ENCODE peak calls at places on chromosomes 1 and 21, in six cellular contexts. I is IMR-90, R is neuronal stem cell, D is mesenchymal stem cell, E is H9, H is mesendoderm. A is an unnamed sample.

GRCh38 chr1:209590405-209590804 is 6.9 kb downstream of the CAMK1G start:
- DNase-seq in I (no peak), R (no peak), D (peak), E (peak), H (peak), A (no peak)

GRCh38 chr1:42736152-42736551 is 3.9 kb downstream of the CLDN19 start:
- DNase-seq in I (no peak), R (no peak), D (peak), E (no peak), H (peak), A (peak)

GRCh38 chr1:155244368-155245162 is 10.7 kb downstream of the ENTREP3 start:
- DNase-seq in I (peak), R (peak), D (peak), E (peak), H (peak), A (peak)

GRCh38 chr1:114033219-114033706 is 54.0 kb downstream of the OLFML3 start:
- DNase-seq in I (no peak), R (no peak), D (peak), E (peak), H (peak), A (no peak)

GRCh38 chr1:164337885-164338284 is 221.1 kb upstream of the PBX1 start:
- DNase-seq in I (no peak), R (no peak), D (no peak), E (no peak), H (peak), A (peak)

GRCh38 chr1:43981135-43981491 is 2.1 kb downstream of the B4GALT2 start:
- DNase-seq in I (no peak), R (no peak), D (no peak), E (no peak), H (no peak), A (peak)

GRCh38 chr1:160521554-160521953 is 1.5 kb downstream of the SLAMF6 start:
- DNase-seq in I (no peak), R (no peak), D (no peak), E (no peak), H (no peak), A (no peak)

GRCh38 chr1:111406325-111406768 is 21.2 kb downstream of the OVGP1 start:
- DNase-seq in I (peak), R (no peak), D (no peak), E (no peak), H (peak), A (no peak)

GRCh38 chr21:33042812-33043211 is 17.1 kb downstream of the OLIG2 start:
- DNase-seq in I (peak), R (no peak), D (peak), E (no peak), H (no peak), A (no peak)

GRCh38 chr1:28913786-28914227 is 562 bp upstream of the EPB41 start:
- DNase-seq in I (no peak), R (no peak), D (no peak), E (no peak), H (no peak), A (no peak)

GRCh38 chr1:231966983-231967382 is 340.4 kb downstream of the DISC1 start:
- DNase-seq in I (no peak), R (no peak), D (no peak), E (no peak), H (no peak), A (no peak)

GRCh38 chr1:42938596-42939184 is 20.0 kb downstream of the SLC2A1 start:
- DNase-seq in I (no peak), R (no peak), D (no peak), E (no peak), H (no peak), A (no peak)

GRCh38 chr1:91872560-91873081 is 13.3 kb downstream of the TGFBR3 start:
- DNase-seq in I (no peak), R (no peak), D (peak), E (no peak), H (no peak), A (no peak)

GRCh38 chr1:47823016-47823843 is 174.0 kb downstream of the TRABD2B start:
- DNase-seq in I (no peak), R (no peak), D (no peak), E (no peak), H (no peak), A (no peak)

GRCh38 chr1:225880210-225880584 is 2.0 kb downstream of the TMEM63A start:
- DNase-seq in I (no peak), R (no peak), D (no peak), E (no peak), H (no peak), A (no peak)
- H3K9ac ChIP-seq in I (no peak), R (no peak), D (no peak), E (no peak), H (peak), A (no peak)

GRCh38 chr1:109508001-109508872 is 1.3 kb downstream of the AMIGO1 start:
- DNase-seq in I (no peak), R (no peak), D (no peak), E (no peak), H (no peak), A (no peak)
- H4K8ac ChIP-seq in I (no peak), R (no peak), D (no peak), E (no peak), H (no peak), A (no peak)

GRCh38 chr1:152034654-152035405 is 2.0 kb downstream of the S100A11 start:
- DNase-seq in I (peak), R (peak), D (peak), E (peak), H (peak), A (peak)
- H3K4ac ChIP-seq in I (peak), R (no peak), D (peak), E (no peak), H (peak), A (peak)

GRCh38 chr1:69410457-69410850 is 157.3 kb upstream of the LRRC7 start:
- DNase-seq in I (no peak), R (no peak), D (no peak), E (no peak), H (no peak), A (no peak)

GRCh38 chr1:69409731-69410456 is 157.8 kb upstream of the LRRC7 start:
- DNase-seq in I (no peak), R (no peak), D (no peak), E (no peak), H (no peak), A (no peak)

GRCh38 chr1:69414574-69414973 is 153.1 kb upstream of the LRRC7 start:
- DNase-seq in I (no peak), R (no peak), D (no peak), E (no peak), H (no peak), A (no peak)

GRCh38 chr1:69413129-69413528 is 154.6 kb upstream of the LRRC7 start:
- DNase-seq in I (no peak), R (no peak), D (no peak), E (no peak), H (no peak), A (no peak)

GRCh38 chr1:69410893-69411292 is 156.8 kb upstream of the LRRC7 start:
- DNase-seq in I (no peak), R (no peak), D (no peak), E (no peak), H (no peak), A (no peak)
- H3K9ac ChIP-seq in I (no peak), R (no peak), D (no peak), E (no peak), H (no peak), A (no peak)

GRCh38 chr1:1355376-1355775 is 3.0 kb downstream of the MXRA8 start:
- DNase-seq in I (peak), R (no peak), D (peak), E (no peak), H (no peak), A (peak)

GRCh38 chr1:1354271-1355247 is 3.8 kb downstream of the MXRA8 start:
- DNase-seq in I (no peak), R (no peak), D (no peak), E (no peak), H (no peak), A (no peak)

GRCh38 chr1:1351511-1352427 is 2.6 kb upstream of the DVL1 start:
- DNase-seq in I (peak), R (no peak), D (peak), E (no peak), H (no peak), A (peak)

GRCh38 chr1:1353389-1354151 is 4.4 kb upstream of the DVL1 start:
- DNase-seq in I (no peak), R (no peak), D (no peak), E (peak), H (peak), A (no peak)

DNA sequence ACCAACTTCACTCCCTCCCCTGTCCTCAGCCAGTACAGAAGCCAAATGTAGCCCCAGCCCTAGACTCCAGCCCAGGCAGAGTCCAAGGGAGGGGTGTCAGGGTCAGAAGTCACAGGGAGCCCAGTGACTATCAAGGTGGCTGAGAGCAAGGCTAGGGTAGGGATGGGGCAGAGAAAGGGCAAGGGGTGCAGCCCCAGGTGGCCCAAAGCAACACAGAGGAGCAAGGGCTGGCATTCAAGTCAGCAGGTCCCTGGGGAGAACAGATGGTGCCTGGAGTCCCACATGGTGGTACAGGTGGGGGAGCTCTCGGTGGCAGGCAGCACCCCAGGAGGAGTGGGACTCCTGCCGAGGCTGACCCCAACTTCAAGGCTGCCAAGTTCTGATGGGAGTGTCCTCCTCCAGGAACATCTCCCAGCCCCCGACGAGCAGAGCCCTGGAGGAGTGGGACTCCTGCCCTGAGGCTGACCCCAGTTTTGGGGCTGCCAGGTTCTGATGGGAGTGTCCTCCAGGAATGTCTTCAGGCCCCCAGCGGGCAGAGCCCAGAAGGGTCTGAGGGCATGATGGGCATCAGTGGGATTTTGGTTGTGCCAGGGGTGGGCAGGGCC is 3.7 kb upstream of the DVL1 start:
- DNase-seq in I (no peak), R (no peak), D (no peak), E (no peak), H (no peak), A (no peak)
- H4K8ac ChIP-seq in I (no peak), R (no peak), D (no peak), E (no peak), H (no peak), A (no peak)

GRCh38 chr1:171221665-171222591 is 26.4 kb upstream of the FMO1 start:
- DNase-seq in I (peak), R (no peak), D (peak), E (no peak), H (peak), A (peak)
- H3K4ac ChIP-seq in I (peak), R (peak), D (no peak), E (no peak), H (peak), A (no peak)

DNA sequence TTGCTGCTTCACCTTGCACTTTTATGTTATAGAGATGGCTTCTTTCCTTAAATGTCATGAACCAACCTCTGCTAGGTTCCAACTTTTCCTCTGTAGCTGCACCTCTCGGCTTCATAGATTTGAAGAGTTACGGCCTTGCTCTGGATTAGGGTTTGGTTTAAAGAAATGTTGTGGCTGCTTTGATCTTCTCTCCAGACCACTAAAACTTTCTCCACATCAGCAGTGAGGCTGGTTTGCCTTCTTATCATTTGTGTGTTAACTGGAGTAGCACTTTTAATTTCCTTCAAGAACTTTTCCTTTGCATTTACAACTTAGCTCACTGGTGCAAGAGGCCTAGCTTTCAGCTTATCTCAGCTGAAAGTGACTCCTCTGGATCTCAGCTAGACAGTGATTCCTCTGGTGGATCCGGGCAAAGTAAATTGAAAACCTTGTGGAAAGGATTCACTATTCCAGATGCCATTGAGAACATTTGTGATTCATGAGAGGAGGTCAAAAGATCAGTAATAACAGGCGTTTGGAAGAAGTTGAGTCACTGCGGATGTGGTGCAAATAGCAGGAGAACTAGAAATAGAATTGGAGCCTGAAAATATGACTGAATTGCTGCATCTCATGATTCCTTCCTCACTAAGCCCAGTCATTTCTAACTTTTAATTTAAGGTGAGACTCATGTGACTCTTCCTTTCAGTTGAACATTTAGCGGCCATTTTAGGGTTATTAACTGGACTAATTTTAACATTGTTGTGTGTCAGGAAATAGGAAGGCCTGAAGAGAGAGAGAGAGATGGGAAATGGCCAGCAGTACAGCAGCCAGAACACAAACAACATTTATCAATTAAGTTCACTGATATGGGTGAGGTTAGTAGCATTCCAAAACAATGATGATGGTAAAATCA is 16.2 kb upstream of the RGS1 start:
- DNase-seq in I (peak), R (no peak), D (peak), E (no peak), H (peak), A (no peak)
- H3K9ac ChIP-seq in I (no peak), R (no peak), D (peak), E (no peak), H (no peak), A (no peak)

GRCh38 chr21:34202553-34203332 is 129.4 kb downstream of the MRPS6 start:
- DNase-seq in I (no peak), R (peak), D (peak), E (peak), H (peak), A (peak)
- H4K8ac ChIP-seq in I (peak), R (peak), D (peak), E (no peak), H (no peak), A (peak)

GRCh38 chr1:23545851-23546250 is 13.4 kb downstream of the ID3 start:
- DNase-seq in I (no peak), R (no peak), D (no peak), E (no peak), H (no peak), A (no peak)

GRCh38 chr1:23544444-23545389 is 13.7 kb upstream of the E2F2 start:
- DNase-seq in I (peak), R (peak), D (peak), E (peak), H (peak), A (peak)

GRCh38 chr1:23551849-23552248 is 7.5 kb downstream of the ID3 start:
- DNase-seq in I (no peak), R (no peak), D (no peak), E (no peak), H (no peak), A (no peak)

GRCh38 chr1:23546897-23547596 is 12.3 kb downstream of the ID3 start:
- DNase-seq in I (no peak), R (no peak), D (peak), E (no peak), H (no peak), A (no peak)

GRCh38 chr1:23548704-23549143 is 10.6 kb downstream of the ID3 start:
- DNase-seq in I (peak), R (no peak), D (no peak), E (peak), H (no peak), A (no peak)
- H3K4ac ChIP-seq in I (peak), R (no peak), D (no peak), E (no peak), H (no peak), A (no peak)

GRCh38 chr1:165858364-165858823 is 31.0 kb downstream of the UCK2 start:
- DNase-seq in I (no peak), R (no peak), D (no peak), E (no peak), H (no peak), A (peak)
- H3K9ac ChIP-seq in I (no peak), R (no peak), D (no peak), E (no peak), H (no peak), A (no peak)

A was measured in trophoblast cell.